ENCODE peak calls at places on chromosomes 4 and X, in ten cellular contexts. J is CD8-positive, alpha-beta T cell; F is upper lobe of right lung; W is HCT116; Z is AG04450; E is CD8-positive, alpha-beta memory T cell; A is fibroblast of lung; C is H7; Q is NT2/D1; K is sigmoid colon. G is an unnamed sample.

GRCh38 chr4:126520731-126521130 is 1112.0 kb upstream of the INTU start:
- DNase-seq in J (no peak), F (no peak), W (no peak), Z (no peak), E (no peak), A (no peak), C (no peak), Q (no peak), K (no peak), G (no peak)

GRCh38 chrX:86023806-86024205 is 23.6 kb downstream of the CHM start:
- DNase-seq in J (no peak), F (no peak), W (no peak), Z (no peak), E (no peak), A (no peak), C (no peak), Q (no peak), K (no peak), G (no peak)

GRCh38 chr4:158914178-158914577 is 145.4 kb downstream of the FNIP2 start:
- DNase-seq in J (no peak), F (no peak), W (no peak), Z (no peak), E (no peak), A (peak; percentile 89), C (no peak), Q (no peak), K (no peak), G (peak; percentile 42)

GRCh38 chrX:2931612-2932011 is 2.5 kb upstream of the ARSD start:
- DNase-seq in J (no peak), F (no peak), W (no peak), Z (no peak), E (no peak), A (no peak), C (peak; percentile 88), Q (peak; percentile 70), K (no peak), G (no peak)

GRCh38 chr4:150209140-150209829 is 131.0 kb downstream of the DCLK2 start:
- DNase-seq in J (no peak), F (peak; percentile 68), W (peak; percentile 49), Z (peak; percentile 44), E (no peak), A (peak; percentile 62), C (no peak), Q (peak; percentile 28), K (peak; percentile 80), G (no peak)

GRCh38 chrX:21799767-21800166 is 39.6 kb upstream of the MBTPS2 start:
- DNase-seq in J (no peak), F (no peak), W (no peak), Z (no peak), E (no peak), A (no peak), C (no peak), Q (no peak), K (no peak), G (no peak)

GRCh38 chrX:140918398-140919043 is 83.9 kb upstream of the SPANXB1 start:
- DNase-seq in J (no peak), F (no peak), W (peak; percentile 10), Z (peak; percentile 8), E (peak; percentile 54), A (peak; percentile 57), C (peak; percentile 15), Q (peak; percentile 35), K (no peak), G (peak; percentile 14)

GRCh38 chrX:39730671-39731389 is 366.9 kb downstream of the BCOR start:
- DNase-seq in J (no peak), F (peak; percentile 65), W (no peak), Z (peak; percentile 52), E (peak; percentile 27), A (peak; percentile 91), C (peak; percentile 90), Q (peak; percentile 88), K (peak; percentile 94), G (no peak)

GRCh38 chrX:18931972-18932371 is 51.9 kb downstream of the PHKA2 start:
- DNase-seq in J (no peak), F (no peak), W (no peak), Z (no peak), E (no peak), A (peak; percentile 7), C (peak; percentile 81), Q (peak; percentile 3), K (no peak), G (no peak)

GRCh38 chr4:138341739-138342415 is 99.7 kb upstream of the SLC7A11 start:
- DNase-seq in J (no peak), F (no peak), W (no peak), Z (no peak), E (no peak), A (no peak), C (no peak), Q (no peak), K (no peak), G (no peak)

GRCh38 chr4:185467101-185467500 is 4.4 kb downstream of the CCDC110 start:
- DNase-seq in J (no peak), F (no peak), W (no peak), Z (no peak), E (no peak), A (peak; percentile 3), C (no peak), Q (no peak), K (no peak), G (no peak)

GRCh38 chr4:180870623-180871022 is 1372.6 kb upstream of the TENM3 start:
- DNase-seq in J (no peak), F (no peak), W (no peak), Z (no peak), E (no peak), A (no peak), C (no peak), Q (no peak), K (no peak), G (no peak)

GRCh38 chr4:26204911-26205368 is 115.9 kb upstream of the RBPJ start:
- DNase-seq in J (no peak), F (no peak), W (no peak), Z (no peak), E (no peak), A (no peak), C (peak; percentile 42), Q (no peak), K (peak; percentile 70), G (no peak)

DNA sequence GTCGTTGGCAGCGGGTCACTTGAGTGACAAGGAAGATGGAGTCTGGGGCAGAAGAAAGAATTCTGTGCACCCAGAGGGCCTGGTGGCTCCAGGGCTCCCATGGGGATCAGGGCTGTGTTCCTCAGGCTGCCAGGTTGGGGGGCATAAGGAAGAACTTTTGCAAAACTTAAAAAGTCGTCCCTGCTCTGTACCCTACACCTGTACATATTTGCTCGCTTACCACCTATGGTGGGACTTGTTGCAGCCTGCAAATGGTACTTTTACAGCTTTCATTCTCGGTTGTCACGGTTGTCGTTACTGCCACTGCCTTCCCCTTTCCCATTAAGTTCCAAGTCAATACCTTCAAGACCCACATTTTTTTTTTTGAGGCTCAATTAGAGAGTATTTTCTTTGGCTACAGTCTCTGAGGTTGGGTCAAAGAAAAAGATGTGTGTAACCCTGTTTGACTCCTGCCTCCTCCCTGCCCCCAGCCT is 9.1 kb downstream of the ARX start:
- DNase-seq in J (no peak), F (no peak), W (no peak), Z (no peak), E (no peak), A (no peak), C (peak; percentile 57), Q (no peak), K (no peak), G (no peak)
- H3K27me3 ChIP-seq in J (no peaks in the 10 kb centered on the region), F (peaks cover 58% of the 10 kb centered on the region), W (no peaks in the 10 kb centered on the region), Z (peaks cover 80% of the 10 kb centered on the region), E (peaks cover 4% of the 10 kb centered on the region), A (peaks cover 56% of the 10 kb centered on the region), C (peaks cover 99% of the 10 kb centered on the region), Q (peaks cover 99% of the 10 kb centered on the region), K (peaks cover 81% of the 10 kb centered on the region), G (peaks cover 86% of the 10 kb centered on the region)

GRCh38 chr4:169663402-169663801 is 43.0 kb downstream of the CLCN3 start:
- DNase-seq in J (no peak), F (no peak), W (no peak), Z (no peak), E (no peak), A (no peak), C (no peak), Q (no peak), K (no peak), G (no peak)

GRCh38 chr4:169662226-169662625 is 41.8 kb downstream of the CLCN3 start:
- DNase-seq in J (no peak), F (no peak), W (no peak), Z (no peak), E (no peak), A (no peak), C (no peak), Q (no peak), K (no peak), G (no peak)

GRCh38 chr4:169665039-169665732 is 44.8 kb downstream of the CLCN3 start:
- DNase-seq in J (no peak), F (no peak), W (no peak), Z (no peak), E (no peak), A (peak; percentile 23), C (no peak), Q (no peak), K (no peak), G (no peak)

GRCh38 chr4:169664615-169665014 is 44.2 kb downstream of the CLCN3 start:
- DNase-seq in J (no peak), F (no peak), W (no peak), Z (no peak), E (no peak), A (peak; percentile 29), C (no peak), Q (no peak), K (no peak), G (no peak)

DNA sequence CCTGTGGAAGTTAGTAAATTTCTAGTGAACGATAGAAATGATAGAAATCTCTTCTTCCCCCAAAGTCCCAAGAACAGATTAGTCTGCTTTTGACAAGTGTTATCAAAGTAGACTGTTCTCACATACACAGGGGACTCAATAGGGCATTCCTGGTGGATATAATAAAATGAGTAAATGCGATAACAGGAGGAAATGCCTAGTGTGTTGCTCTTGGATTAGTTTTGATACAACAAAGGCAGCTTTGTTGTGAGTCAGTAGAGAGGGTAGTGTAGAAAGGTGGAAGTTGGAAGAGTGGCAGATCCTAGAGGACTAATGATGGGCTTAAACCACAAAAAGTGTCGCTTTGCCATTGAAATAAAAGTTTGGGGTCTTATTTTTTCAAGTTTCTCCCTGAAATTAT is 43.5 kb downstream of the CLCN3 start:
- DNase-seq in J (no peak), F (no peak), W (no peak), Z (no peak), E (no peak), A (peak; percentile 75), C (no peak), Q (no peak), K (no peak), G (no peak)
- H3K4me3 ChIP-seq in J (no peak overlapping the region), F (no peak overlapping the region), W (no peak overlapping the region), Z (no peak overlapping the region), E (no peak overlapping the region), A (no peak overlapping the region), C (no peak overlapping the region), Q (no peak overlapping the region), K (no peak overlapping the region), G (no peak overlapping the region)

GRCh38 chr4:6560416-6561172 is 14.4 kb upstream of the MAN2B2 start:
- DNase-seq in J (no peak), F (no peak), W (no peak), Z (no peak), E (no peak), A (peak; percentile 55), C (no peak), Q (no peak), K (no peak), G (no peak)
- H3K27me3 ChIP-seq in J (peaks cover 11% of the 10 kb centered on the region), F (peaks cover 72% of the 10 kb centered on the region), W (peaks cover 54% of the 10 kb centered on the region), Z (peaks cover 72% of the 10 kb centered on the region), E (peaks cover 29% of the 10 kb centered on the region), A (peaks cover 41% of the 10 kb centered on the region), C (peaks cover 62% of the 10 kb centered on the region), Q (peaks cover 91% of the 10 kb centered on the region), K (peaks cover 12% of the 10 kb centered on the region), G (peaks cover 75% of the 10 kb centered on the region)

GRCh38 chr4:73619351-73619750 is 885 bp downstream of the RASSF6 start:
- DNase-seq in J (no peak), F (no peak), W (no peak), Z (no peak), E (no peak), A (no peak), C (no peak), Q (no peak), K (no peak), G (no peak)
- H3K4me3 ChIP-seq in J (no peak overlapping the region), F (no peak overlapping the region), W (no peak overlapping the region), Z (no peak overlapping the region), E (no peak overlapping the region), A (peak overlapping the region; percentile 7), C (no peak overlapping the region), Q (no peak overlapping the region), K (no peak overlapping the region), G (peak overlapping the region; percentile 32)

G was measured in kidney epithelial cell.